ENCODE peak calls at places on chromosomes 3 and 15, in nine cellular contexts. U is astrocyte; I is stimulated activated CD8-positive, alpha-beta memory T cell treated with anti-CD3 and anti-CD28 coated beads, Interleukin-15, amount 100 ng/mL, for 24 hours; O is ACHN; B is foreskin fibroblast; X is tibial nerve; F is glutamatergic neuron; W is HuH-7.5; M is AG10803. C is an unnamed sample.

GRCh38 chr3:50583897-50584296 is 14.6 kb downstream of the HEMK1 start:
- DNase-seq in X (peak; percentile 63), B (peak; percentile 67), M (peak; percentile 68), O (no peak), F (no peak), I (no peak), U (no peak), W (no peak), C (no peak)

GRCh38 chr3:180267202-180267843 is 230.6 kb upstream of the PEX5L start:
- DNase-seq in M (no peak), X (no peak), B (no peak), F (no peak), O (peak; percentile 4), U (no peak), W (no peak), I (no peak), C (no peak)

GRCh38 chr3:16820485-16820884 is 64.3 kb upstream of the PLCL2 start:
- DNase-seq in M (no peak), I (no peak), F (no peak), U (no peak), B (no peak), X (no peak), W (no peak), O (no peak), C (no peak)

GRCh38 chr15:85788796-85789495 is 5.8 kb downstream of the KLHL25 start:
- DNase-seq in F (no peak), U (no peak), O (no peak), W (peak; percentile 35), I (no peak), X (no peak), B (no peak), M (no peak), C (no peak)

GRCh38 chr3:50256978-50257890 is 11.7 kb upstream of the SEMA3B start:
- DNase-seq in I (no peak), X (no peak), W (peak; percentile 83), U (no peak), B (peak; percentile 71), F (peak; percentile 75), O (no peak), M (no peak), C (no peak)

GRCh38 chr15:41263891-41264351 is 32.9 kb downstream of the CHP1 start:
- DNase-seq in B (peak; percentile 63), I (no peak), W (no peak), O (no peak), F (no peak), X (no peak), M (peak; percentile 55), U (peak; percentile 31), C (no peak)

GRCh38 chr3:151308089-151308488 is 8.5 kb downstream of the GPR87 start:
- DNase-seq in B (peak; percentile 41), U (no peak), F (no peak), O (no peak), M (no peak), X (no peak), I (no peak), W (no peak), C (no peak)

GRCh38 chr3:39882111-39882510 is 72.7 kb downstream of the MYRIP start:
- DNase-seq in U (no peak), M (no peak), F (no peak), B (no peak), O (no peak), I (no peak), W (no peak), X (no peak), C (no peak)

GRCh38 chr15:100111103-100112060 is 230.4 kb downstream of the ADAMTS17 start:
- DNase-seq in X (no peak), B (peak; percentile 24), O (peak; percentile 22), W (no peak), F (no peak), U (peak; percentile 85), I (no peak), M (peak; percentile 72), C (peak; percentile 84)

GRCh38 chr3:194136519-194137313 is 768 bp downstream of the HES1 start:
- DNase-seq in F (peak; percentile 44), U (peak; percentile 77), B (peak; percentile 69), X (peak; percentile 17), M (peak; percentile 90), O (peak; percentile 48), I (no peak), W (no peak), C (peak; percentile 73)

GRCh38 chr15:60096157-60096556 is 92.0 kb downstream of the FOXB1 start:
- DNase-seq in M (peak; percentile 63), B (peak; percentile 80), U (peak; percentile 63), O (no peak), I (no peak), X (no peak), F (no peak), W (no peak), C (peak; percentile 15)

GRCh38 chr15:90099072-90099867 is 3.0 kb downstream of the IDH2 start:
- DNase-seq in M (no peak), O (no peak), X (no peak), F (no peak), B (no peak), I (no peak), U (no peak), W (no peak), C (no peak)

GRCh38 chr3:46359748-46360509 is 6.0 kb downstream of the CCR2 start:
- DNase-seq in B (peak; percentile 71), M (peak; percentile 17), I (no peak), F (no peak), U (peak; percentile 28), O (peak; percentile 7), W (no peak), X (no peak), C (peak; percentile 45)

C was measured in myocyte.